ENCODE peak calls at places on chromosomes 2 and 18, in four cellular contexts. O is H9, R is IMR-90, A is H1. B is an unnamed sample.

GRCh38 chr2:176813526-176814179 is 398.9 kb upstream of the HNRNPA3 start:
- DNase-seq in O (no peak), R (no peak), A (no peak), B (peak)

GRCh38 chr2:67952066-67952465 is 110.7 kb downstream of the C1D start:
- DNase-seq in O (no peak), R (no peak), A (no peak), B (no peak)

GRCh38 chr2:62320657-62321357 is 124.9 kb downstream of the B3GNT2 start:
- DNase-seq in O (peak), R (no peak), A (no peak), B (peak)

GRCh38 chr2:110852541-110853263 is 120.3 kb downstream of the ACOXL start:
- DNase-seq in O (peak), R (no peak), A (no peak), B (no peak)

GRCh38 chr18:79852561-79853302 is 55.0 kb downstream of the KCNG2 start:
- DNase-seq in O (no peak), R (no peak), A (peak), B (no peak)

GRCh38 chr2:236569593-236569973 is at the start of gene ACKR3:
- DNase-seq in O (peak), R (peak), A (peak), B (peak)

GRCh38 chr18:14221689-14222088 is 89.5 kb upstream of the ZNF519 start:
- DNase-seq in O (no peak), R (no peak), A (no peak), B (no peak)

GRCh38 chr2:100791936-100792308 is 28.0 kb upstream of the NPAS2 start:
- DNase-seq in O (no peak), R (no peak), A (no peak), B (peak)

GRCh38 chr2:69452687-69453086 is 15.5 kb upstream of the NFU1 start:
- DNase-seq in O (no peak), R (no peak), A (no peak), B (no peak)

GRCh38 chr2:33202641-33203345 is 256.0 kb downstream of the LTBP1 start:
- DNase-seq in O (no peak), R (no peak), A (no peak), B (no peak)

GRCh38 chr2:240442891-240443715 is 7.6 kb downstream of the GPC1 start:
- DNase-seq in O (no peak), R (no peak), A (no peak), B (no peak)

GRCh38 chr18:43141208-43141607 is 25.7 kb upstream of the RIT2 start:
- DNase-seq in O (no peak), R (no peak), A (no peak), B (no peak)

GRCh38 chr18:10705786-10706185 is 180.0 kb downstream of the NAPG start:
- DNase-seq in O (no peak), R (no peak), A (no peak), B (no peak)

GRCh38 chr2:192814376-192814775 is 619.6 kb upstream of the TMEFF2 start:
- DNase-seq in O (no peak), R (no peak), A (no peak), B (no peak)

GRCh38 chr2:15954761-15955160 is 14.4 kb downstream of the MYCN start:
- DNase-seq in O (no peak), R (no peak), A (no peak), B (no peak)

GRCh38 chr2:7911196-7911595 is 770.7 kb upstream of the ID2 start:
- DNase-seq in O (no peak), R (no peak), A (no peak), B (no peak)

GRCh38 chr18:24369420-24369819 is 28.2 kb downstream of the OSBPL1A start:
- DNase-seq in O (no peak), R (peak), A (peak), B (no peak)

GRCh38 chr2:68282814-68283812 is 30.8 kb upstream of the PPP3R1 start:
- DNase-seq in O (no peak), R (peak), A (no peak), B (peak)

GRCh38 chr2:27191107-27191829 is 20.6 kb upstream of the ATRAID start:
- DNase-seq in O (peak), R (peak), A (no peak), B (peak)

DNA sequence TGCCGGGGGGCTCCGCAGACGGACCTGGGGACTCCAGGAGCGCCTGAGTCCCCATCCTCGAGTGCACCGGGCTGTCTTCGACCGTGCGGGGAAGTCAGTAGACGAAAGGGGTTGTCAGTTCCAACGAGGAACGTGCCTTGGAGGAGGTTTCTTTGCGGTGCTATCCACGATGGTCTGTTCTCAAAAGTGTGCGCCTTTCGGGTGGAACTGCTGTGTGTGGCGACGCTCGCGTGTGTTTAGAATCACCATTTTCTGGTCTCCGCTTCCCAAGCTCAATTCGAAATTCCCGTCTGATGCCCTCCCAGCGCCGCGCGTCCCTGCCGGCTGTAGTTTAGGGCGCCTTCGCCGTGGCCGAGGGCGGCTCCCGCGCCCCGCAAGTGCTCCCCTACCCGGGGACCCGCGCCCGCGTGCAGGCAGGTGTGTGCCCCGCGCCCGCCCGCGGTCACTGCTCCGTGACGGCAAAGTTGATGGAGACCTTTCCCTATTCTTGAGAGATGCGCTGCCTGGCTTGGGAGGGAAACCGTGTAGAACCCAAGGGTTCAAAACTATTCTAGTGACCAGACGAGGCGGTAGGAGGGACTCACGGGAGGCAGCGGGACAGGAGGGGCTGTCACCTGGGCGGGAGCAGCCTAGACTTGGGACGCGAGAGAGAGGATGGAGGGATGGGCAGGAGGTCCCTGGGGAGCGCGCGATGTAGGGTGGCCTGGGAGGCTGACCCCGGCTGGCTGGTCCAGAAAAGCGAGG is 959 bp downstream of the DOK6 start:
- DNase-seq in O (peak), R (peak), A (peak), B (peak)
- H3K23ac ChIP-seq in O (no peak), R (peak), A (no peak), B (peak)

GRCh38 chr2:239113592-239113991 is 265.7 kb downstream of the TWIST2 start:
- DNase-seq in O (no peak), R (no peak), A (no peak), B (no peak)

GRCh38 chr2:239114616-239115265 is 266.9 kb downstream of the TWIST2 start:
- DNase-seq in O (no peak), R (no peak), A (no peak), B (peak)

GRCh38 chr2:239114119-239114581 is 266.3 kb downstream of the TWIST2 start:
- DNase-seq in O (no peak), R (peak), A (no peak), B (peak)

GRCh38 chr2:239116456-239117246 is 268.8 kb downstream of the TWIST2 start:
- DNase-seq in O (no peak), R (peak), A (no peak), B (no peak)

DNA sequence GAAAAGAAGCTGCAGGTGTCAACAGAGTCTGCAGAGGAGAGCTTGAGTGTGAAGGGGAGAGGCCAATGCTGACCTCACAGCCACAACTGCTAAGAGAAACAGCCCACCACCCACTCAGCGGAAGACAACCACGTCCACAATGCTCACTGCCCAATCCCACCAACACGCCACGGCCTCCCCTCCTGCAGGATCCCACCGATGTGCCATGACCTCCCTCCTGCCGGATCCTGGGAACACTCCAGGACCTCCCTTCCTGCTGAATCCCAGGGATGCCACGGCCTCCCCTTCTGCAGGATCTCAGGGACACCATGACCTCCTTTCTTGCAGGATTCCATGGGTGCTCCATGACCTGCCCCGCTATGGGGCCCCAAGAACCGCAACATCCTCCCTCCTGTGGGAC is 267.7 kb downstream of the TWIST2 start:
- DNase-seq in O (no peak), R (no peak), A (no peak), B (no peak)
- H2AK5ac ChIP-seq in O (no peak), R (no peak), A (no peak), B (no peak)

GRCh38 chr2:106165064-106165463 is 29.0 kb downstream of the UXS1 start:
- DNase-seq in O (peak), R (no peak), A (no peak), B (peak)

GRCh38 chr2:106163948-106164580 is 30.0 kb downstream of the UXS1 start:
- DNase-seq in O (no peak), R (peak), A (no peak), B (no peak)

GRCh38 chr2:106159867-106160785 is 34.0 kb downstream of the UXS1 start:
- DNase-seq in O (no peak), R (no peak), A (no peak), B (no peak)

GRCh38 chr2:106160786-106161261 is 33.3 kb downstream of the UXS1 start:
- DNase-seq in O (no peak), R (no peak), A (no peak), B (no peak)

GRCh38 chr2:106161938-106162814 is 31.9 kb downstream of the UXS1 start:
- DNase-seq in O (no peak), R (no peak), A (no peak), B (peak)
- H3K56ac ChIP-seq in O (no peak), R (no peak), A (no peak), B (no peak)

GRCh38 chr2:96507957-96508520 is 2.9 kb upstream of the NEURL3 start:
- DNase-seq in O (peak), R (peak), A (peak), B (peak)
- H3K23ac ChIP-seq in O (no peak), R (no peak), A (no peak), B (no peak)

DNA sequence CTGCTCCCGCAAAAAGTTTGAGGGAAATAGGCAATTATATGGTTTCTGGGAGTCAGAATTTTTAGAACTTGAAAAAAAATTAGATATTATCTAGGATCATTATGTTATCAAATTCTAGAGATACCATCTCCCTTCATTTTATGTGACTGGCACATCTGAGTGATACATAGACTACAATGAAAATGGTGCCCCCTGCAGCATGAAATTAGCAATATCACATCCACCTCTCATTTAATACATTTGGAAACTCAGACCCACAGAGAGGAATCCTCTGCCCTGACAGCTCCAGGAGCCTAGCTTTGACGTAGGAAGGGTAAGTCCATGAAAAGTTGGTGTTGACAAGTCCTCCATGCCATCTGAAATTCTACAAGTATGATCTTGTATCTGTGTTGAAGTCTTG is 381.6 kb downstream of the SUCLG1 start:
- DNase-seq in O (peak), R (no peak), A (no peak), B (peak)
- H2AK5ac ChIP-seq in O (no peak), R (no peak), A (no peak), B (no peak)

B was measured in mesendoderm.